ENCODE peak calls at places on chromosome 16, in four cellular contexts. P, D, X and J are unnamed samples.

GRCh38 chr16:88804552-88805339 is 1.2 kb downstream of the CDT1 start:
- DNase-seq in P (peak; percentile 61), D (no peak), X (no peak), J (no peak)

GRCh38 chr16:85923153-85924021 is 24.4 kb downstream of the IRF8 start:
- DNase-seq in P (no peak), D (no peak), X (peak; percentile 5), J (no peak)

GRCh38 chr16:29663020-29663828 is at the start of gene SPN:
- DNase-seq in P (no peak), D (no peak), X (no peak), J (no peak)

GRCh38 chr16:28261916-28262315 is 30.4 kb upstream of the SBK1 start:
- DNase-seq in P (peak; percentile 46), D (no peak), X (no peak), J (no peak)

GRCh38 chr16:49620868-49621239 is 235.1 kb downstream of the ZNF423 start:
- DNase-seq in P (no peak), D (no peak), X (peak; percentile 3), J (no peak)

GRCh38 chr16:70680495-70681381 is 5.1 kb downstream of the MTSS2 start:
- DNase-seq in P (no peak), D (no peak), X (no peak), J (no peak)

GRCh38 chr16:70706948-70707465 is 21.2 kb upstream of the MTSS2 start:
- DNase-seq in P (peak; percentile 45), D (no peak), X (peak; percentile 93), J (no peak)

GRCh38 chr16:85639529-85640253 is 26.6 kb downstream of the GSE1 start:
- DNase-seq in P (peak; percentile 66), D (no peak), X (no peak), J (no peak)

GRCh38 chr16:69132424-69133252 is at the start of the genes CHTF8 and UTP4:
- DNase-seq in P (peak; percentile 75), D (peak; percentile 90), X (peak; percentile 79), J (peak; percentile 79)

GRCh38 chr16:17177242-17177967 is 293.4 kb downstream of the XYLT1 start:
- DNase-seq in P (no peak), D (no peak), X (no peak), J (peak; percentile 29)

GRCh38 chr16:70740919-70741778 is 55.3 kb upstream of the MTSS2 start:
- DNase-seq in P (peak; percentile 53), D (no peak), X (peak; percentile 95), J (no peak)

GRCh38 chr16:77434365-77435239 is at the start of gene ADAMTS18:
- DNase-seq in P (no peak), D (peak; percentile 62), X (no peak), J (no peak)

GRCh38 chr16:46747777-46748651 is at the start of gene MYLK3:
- DNase-seq in P (no peak), D (no peak), X (no peak), J (no peak)

GRCh38 chr16:66882702-66883101 is 2.4 kb downstream of the PDP2 start:
- DNase-seq in P (no peak), D (no peak), X (no peak), J (no peak)

GRCh38 chr16:66512589-66513404 is 37.1 kb downstream of the TK2 start:
- DNase-seq in P (peak; percentile 45), D (no peak), X (no peak), J (no peak)

GRCh38 chr16:1821861-1822611 is 4.6 kb downstream of the HAGH start:
- DNase-seq in P (no peak), D (no peak), X (no peak), J (no peak)

GRCh38 chr16:6027733-6028132 is 930.1 kb upstream of the EEF2KMT start:
- DNase-seq in P (no peak), D (no peak), X (no peak), J (peak; percentile 67)

GRCh38 chr16:81366316-81366932 is 51.7 kb downstream of the GAN start:
- DNase-seq in P (peak; percentile 80), D (peak; percentile 8), X (peak; percentile 48), J (peak; percentile 57)